ENCODE peak calls at places on chromosomes 1 and 21, in six cellular contexts. T is myocyte, P is NCI-H1694 treated with DMSO at 0.1 percent for 48 hours, G is HEK293T, M is EL, E is astrocyte. H is an unnamed sample.

GRCh38 chr1:204731997-204732396 is 46.5 kb upstream of the LRRN2 start:
- DNase-seq in T (no peak), P (no peak), G (no peak), M (no peak), E (no peak), H (no peak)

GRCh38 chr1:39106949-39107740 is 81.0 kb downstream of the NDUFS5 start:
- DNase-seq in T (no peak), P (no peak), G (no peak), M (no peak), E (no peak), H (peak; percentile 57)

GRCh38 chr21:33317226-33317625 is 7.5 kb upstream of the IFNAR1 start:
- DNase-seq in T (no peak), P (no peak), G (no peak), M (no peak), E (no peak), H (no peak)

GRCh38 chr1:16122916-16123315 is 33.0 kb downstream of the EPHA2 start:
- DNase-seq in T (peak; percentile 73), P (no peak), G (no peak), M (peak; percentile 73), E (peak; percentile 96), H (peak; percentile 78)

GRCh38 chr1:232655041-232655745 is 25.3 kb upstream of the SIPA1L2 start:
- DNase-seq in T (no peak), P (peak; percentile 52), G (no peak), M (no peak), E (peak; percentile 31), H (peak; percentile 41)

GRCh38 chr1:173206816-173207595 is at the start of gene TNFSF4:
- DNase-seq in T (peak; percentile 71), P (no peak), G (no peak), M (no peak), E (peak; percentile 60), H (no peak)

GRCh38 chr1:41739061-41739955 is 179.4 kb downstream of the HIVEP3 start:
- DNase-seq in T (peak; percentile 89), P (no peak), G (no peak), M (peak; percentile 78), E (no peak), H (peak; percentile 53)

GRCh38 chr1:7261490-7261889 is 476.2 kb downstream of the CAMTA1 start:
- DNase-seq in T (no peak), P (no peak), G (no peak), M (no peak), E (no peak), H (no peak)

GRCh38 chr1:94255476-94255875 is 18.1 kb upstream of the ARHGAP29 start:
- DNase-seq in T (no peak), P (no peak), G (no peak), M (peak; percentile 25), E (no peak), H (no peak)

GRCh38 chr1:29256395-29256794 is 20.1 kb downstream of the PTPRU start:
- DNase-seq in T (no peak), P (peak; percentile 35), G (peak; percentile 39), M (no peak), E (no peak), H (no peak)

GRCh38 chr21:45070970-45071369 is 3.4 kb upstream of the ADARB1 start:
- DNase-seq in T (no peak), P (no peak), G (no peak), M (no peak), E (no peak), H (no peak)

GRCh38 chr1:180160362-180160761 is 5.7 kb downstream of the QSOX1 start:
- DNase-seq in T (no peak), P (no peak), G (no peak), M (no peak), E (no peak), H (no peak)

GRCh38 chr1:66412689-66413088 is 121.3 kb upstream of the SGIP1 start:
- DNase-seq in T (no peak), P (no peak), G (no peak), M (peak; percentile 43), E (no peak), H (no peak)

GRCh38 chr1:4010811-4011605 is 110.9 kb upstream of the C1orf174 start:
- DNase-seq in T (no peak), P (no peak), G (no peak), M (no peak), E (no peak), H (no peak)

GRCh38 chr1:210792250-210792649 is 341.7 kb downstream of the KCNH1 start:
- DNase-seq in T (no peak), P (no peak), G (no peak), M (peak; percentile 4), E (no peak), H (no peak)

GRCh38 chr1:247964933-247965332 is at the start of gene OR2AK2:
- DNase-seq in T (no peak), P (no peak), G (no peak), M (no peak), E (no peak), H (no peak)

GRCh38 chr1:32394890-32395415 is 712 bp upstream of the BSDC1 start:
- DNase-seq in T (no peak), P (no peak), G (peak; percentile 52), M (no peak), E (no peak), H (no peak)

GRCh38 chr21:36330904-36331303 is 10.9 kb downstream of the MORC3 start:
- DNase-seq in T (peak; percentile 46), P (peak; percentile 67), G (peak; percentile 65), M (peak; percentile 62), E (peak; percentile 30), H (peak; percentile 60)

GRCh38 chr1:31336687-31337467 is 36.0 kb downstream of the FABP3 start:
- DNase-seq in T (no peak), P (no peak), G (no peak), M (no peak), E (no peak), H (no peak)

GRCh38 chr1:7810395-7810794 is 26.3 kb downstream of the PER3 start:
- DNase-seq in T (peak; percentile 57), P (no peak), G (no peak), M (peak; percentile 94), E (peak; percentile 91), H (peak; percentile 94)